ENCODE peak calls at places on chromosomes 5 and 9, in eight cellular contexts. D, G, I, F, V, C, K and L are unnamed samples.

GRCh38 chr9:121197135-121197534 is 4.5 kb downstream of the RAB14 start:
- DNase-seq in G (no peak), K (no peak), D (peak), C (no peak), F (no peak), I (no peak), V (no peak), L (no peak)

GRCh38 chr5:50958852-50959457 is 292.5 kb downstream of the PARP8 start:
- DNase-seq in V (no peak), C (no peak), D (peak), K (peak), G (peak), F (no peak), I (no peak), L (no peak)

GRCh38 chr5:34656700-34657549 is 797 bp downstream of the RAI14 start:
- DNase-seq in I (peak), K (no peak), D (peak), G (no peak), V (peak), F (peak), C (peak), L (peak)

GRCh38 chr9:6598249-6598725 is 47.2 kb downstream of the GLDC start:
- DNase-seq in I (no peak), D (no peak), K (no peak), G (no peak), F (no peak), C (no peak), V (no peak), L (no peak)

GRCh38 chr5:139417214-139417613 is 13.3 kb upstream of the SPATA24 start:
- DNase-seq in F (no peak), G (no peak), C (peak), V (no peak), K (no peak), D (no peak), I (no peak), L (peak)

GRCh38 chr5:34500236-34500836 is 155.8 kb upstream of the RAI14 start:
- DNase-seq in F (no peak), K (peak), D (no peak), C (no peak), G (no peak), V (no peak), I (no peak), L (no peak)

GRCh38 chr5:135266975-135267374 is 132.1 kb downstream of the MACROH2A1 start:
- DNase-seq in D (no peak), I (no peak), G (no peak), K (no peak), V (no peak), C (no peak), F (no peak), L (no peak)

GRCh38 chr9:27059907-27060306 is 49.1 kb upstream of the TEK start:
- DNase-seq in G (no peak), V (no peak), C (no peak), F (no peak), K (no peak), I (no peak), D (no peak), L (no peak)

GRCh38 chr5:160846642-160847041 is 5.4 kb downstream of the ATP10B start:
- DNase-seq in V (no peak), F (no peak), C (no peak), D (no peak), K (no peak), I (no peak), G (no peak), L (no peak)

GRCh38 chr9:113909421-113909820 is 33.3 kb downstream of the ZNF618 start:
- DNase-seq in C (no peak), V (no peak), D (no peak), G (no peak), I (no peak), F (no peak), K (no peak), L (no peak)

GRCh38 chr9:92639124-92639523 is 30.8 kb downstream of the IPPK start:
- DNase-seq in I (no peak), K (no peak), G (no peak), C (no peak), F (peak), D (no peak), V (no peak), L (no peak)

GRCh38 chr5:138038826-138039225 is 5.9 kb upstream of the FAM13B start:
- DNase-seq in C (no peak), K (no peak), F (no peak), G (no peak), D (no peak), V (no peak), I (no peak), L (no peak)

GRCh38 chr9:34589656-34590375 is at the start of gene CNTFR:
- DNase-seq in F (no peak), G (no peak), I (no peak), D (no peak), K (no peak), V (no peak), C (peak), L (peak)

GRCh38 chr9:114612272-114612923 is 1.3 kb downstream of the TMEM268 start:
- DNase-seq in V (no peak), F (no peak), G (no peak), I (no peak), C (peak), K (no peak), D (no peak), L (peak)

GRCh38 chr5:143177263-143177994 is 226.1 kb downstream of the NR3C1 start:
- DNase-seq in C (no peak), V (no peak), D (peak), K (no peak), G (no peak), I (no peak), F (peak), L (no peak)

GRCh38 chr5:163410505-163410904 is 26.9 kb upstream of the CCNG1 start:
- DNase-seq in V (no peak), G (no peak), C (no peak), F (no peak), K (no peak), D (no peak), I (no peak), L (no peak)

GRCh38 chr9:134942421-134943119 is 24.9 kb upstream of the FCN1 start:
- DNase-seq in K (no peak), D (no peak), G (no peak), I (no peak), V (no peak), F (no peak), C (no peak), L (no peak)

GRCh38 chr5:149129181-149129580 is 12.1 kb upstream of the ABLIM3 start:
- DNase-seq in K (no peak), F (no peak), G (no peak), V (no peak), I (no peak), C (no peak), D (no peak), L (no peak)

GRCh38 chr9:134171316-134172197 is 7.2 kb upstream of the RNU6ATAC start:
- DNase-seq in I (no peak), G (peak), V (no peak), K (no peak), D (no peak), F (no peak), C (no peak), L (peak)

GRCh38 chr5:145830594-145830993 is 4.5 kb downstream of the PRELID2 start:
- DNase-seq in V (no peak), D (no peak), F (no peak), I (no peak), G (no peak), C (no peak), K (peak), L (no peak)

GRCh38 chr9:78566948-78567675 is 270.2 kb downstream of the PSAT1 start:
- DNase-seq in F (no peak), K (no peak), V (no peak), G (no peak), D (no peak), I (no peak), C (no peak), L (no peak)

DNA sequence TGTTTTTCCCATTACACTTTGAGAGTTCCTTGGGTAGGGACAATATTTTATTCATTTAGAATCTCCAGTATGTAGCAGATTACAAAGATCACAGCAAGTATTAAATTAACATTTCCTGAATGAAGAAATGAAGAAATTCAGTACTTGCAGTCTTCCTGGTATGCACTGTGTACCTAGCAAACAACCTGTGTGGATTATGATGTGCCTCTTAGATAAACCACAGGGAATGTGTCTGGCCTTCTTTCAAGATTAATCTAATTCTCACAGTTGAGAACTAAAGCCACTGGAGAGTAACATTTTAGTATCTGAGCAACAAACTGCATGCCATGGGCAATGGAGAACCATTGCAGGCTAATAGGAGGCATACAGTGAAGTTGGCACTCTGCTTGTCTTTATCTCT is 199.4 kb downstream of the AP3B1 start:
- DNase-seq in F (no peak), I (no peak), G (no peak), C (no peak), D (no peak), K (no peak), V (no peak), L (no peak)
- H3K4me3 ChIP-seq in F (no peak), I (no peak), G (no peak), C (no peak), D (no peak), K (no peak), V (no peak), L (no peak)

DNA sequence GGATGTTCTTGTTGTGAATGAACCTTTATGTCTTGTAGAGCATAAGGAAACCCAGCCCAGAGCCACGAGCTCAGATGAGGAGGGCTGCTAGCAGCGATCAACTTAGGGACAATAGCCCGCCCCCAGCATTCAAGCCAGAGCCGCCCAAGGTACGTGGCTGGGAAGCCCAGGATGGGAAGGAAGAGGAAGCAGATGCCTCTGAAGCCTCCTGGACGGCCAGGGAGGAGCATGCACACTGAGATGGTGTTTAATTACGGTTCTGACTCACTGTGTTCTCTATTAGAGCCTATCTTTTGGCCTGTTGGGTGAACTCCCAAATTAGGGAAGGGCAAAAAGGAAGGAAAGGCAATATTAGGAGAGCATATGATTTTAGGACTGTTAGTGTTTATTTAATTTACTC is 75.3 kb downstream of the TJP2 start:
- DNase-seq in F (no peak), I (no peak), G (no peak), C (no peak), K (no peak), D (no peak), V (no peak), L (no peak)
- TF ChIP-seq EP300 in F (no peak), I (no peak), G (no peak), C (no peak), K (no peak), D (no peak), V (no peak), L (no peak)

DNA sequence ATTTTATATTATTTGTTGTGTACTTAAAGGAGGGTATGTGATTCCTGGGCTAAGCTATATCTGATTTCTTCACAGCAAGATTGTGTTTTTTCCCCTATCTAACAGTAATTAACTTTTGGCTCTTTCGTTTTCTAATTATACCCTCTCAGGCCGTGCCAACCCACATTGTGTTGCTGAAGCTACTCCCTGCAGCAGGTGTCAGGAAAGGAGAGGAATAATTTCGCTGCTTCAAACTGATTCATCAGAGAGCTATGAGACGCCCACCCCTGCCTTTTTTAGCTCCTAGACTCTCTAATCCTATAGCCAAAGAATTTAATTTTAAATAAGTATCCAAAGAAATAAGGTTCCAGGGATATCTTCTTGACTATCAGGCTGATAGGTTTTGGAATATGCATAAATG is 3.8 kb downstream of the CAVIN4 start:
- DNase-seq in K (no peak), G (no peak), D (no peak), C (no peak), F (no peak), V (no peak), I (no peak), L (no peak)
- H3K4me3 ChIP-seq in K (no peak), G (no peak), D (no peak), C (no peak), F (no peak), V (no peak), I (no peak), L (no peak)

GRCh38 chr9:110076894-110077725 is 130.8 kb downstream of the C9orf152 start:
- DNase-seq in D (no peak), G (no peak), V (no peak), K (no peak), C (no peak), F (no peak), I (no peak), L (no peak)

GRCh38 chr9:110078626-110079025 is 129.3 kb downstream of the C9orf152 start:
- DNase-seq in C (no peak), D (no peak), F (no peak), V (no peak), K (no peak), G (no peak), I (no peak), L (no peak)

GRCh38 chr9:110077926-110078325 is 130.0 kb downstream of the C9orf152 start:
- DNase-seq in G (no peak), F (no peak), D (no peak), V (no peak), K (no peak), I (no peak), C (no peak), L (no peak)

GRCh38 chr9:110083866-110084265 is 124.1 kb downstream of the C9orf152 start:
- DNase-seq in I (no peak), G (no peak), D (no peak), C (no peak), V (no peak), K (no peak), F (no peak), L (no peak)

GRCh38 chr9:110081395-110081794 is 126.6 kb downstream of the C9orf152 start:
- DNase-seq in F (no peak), I (no peak), G (no peak), V (no peak), D (no peak), K (no peak), C (no peak), L (no peak)
- TF ChIP-seq EP300 in F (no peak), I (no peak), G (no peak), V (no peak), D (no peak), K (no peak), C (no peak), L (no peak)

GRCh38 chr5:152094076-152094475 is 169.4 kb upstream of the GLRA1 start:
- DNase-seq in V (no peak), F (no peak), I (no peak), D (no peak), C (no peak), G (no peak), K (no peak), L (no peak)
- H3K4me3 ChIP-seq in V (no peak), F (no peak), I (no peak), D (no peak), C (no peak), G (no peak), K (no peak), L (no peak)

GRCh38 chr5:150457562-150458240 is 8.2 kb upstream of the RPS14 start:
- DNase-seq in I (no peak), C (peak), F (no peak), G (no peak), K (no peak), V (no peak), D (no peak), L (no peak)
- TF ChIP-seq EP300 in I (no peak), C (no peak), F (no peak), G (no peak), K (no peak), V (no peak), D (no peak), L (no peak)

GRCh38 chr9:137188490-137189296 is at the start of the genes ANAPC2 and SSNA1:
- DNase-seq in G (peak), K (peak), I (peak), V (peak), F (peak), C (peak), D (peak), L (peak)

GRCh38 chr9:137188086-137188489 is 272 bp downstream of the ANAPC2 start:
- DNase-seq in D (no peak), I (no peak), F (no peak), C (no peak), K (no peak), V (no peak), G (no peak), L (no peak)

GRCh38 chr9:137190315-137190853 is 1.9 kb downstream of the SSNA1 start:
- DNase-seq in D (no peak), K (no peak), C (no peak), G (no peak), V (no peak), F (peak), I (no peak), L (no peak)

GRCh38 chr9:137191245-137191644 is 2.8 kb downstream of the SSNA1 start:
- DNase-seq in I (no peak), D (no peak), K (no peak), G (no peak), F (no peak), C (no peak), V (no peak), L (no peak)

GRCh38 chr9:137189297-137190295 is 1.1 kb downstream of the SSNA1 start:
- DNase-seq in I (no peak), F (peak), V (no peak), D (no peak), C (no peak), G (no peak), K (no peak), L (no peak)
- H3K4me3 ChIP-seq in I (peak), F (peak), V (peak), D (peak), C (peak), G (peak), K (peak), L (peak)

GRCh38 chr9:89278551-89278950 is 32.4 kb upstream of the CKS2 start:
- DNase-seq in I (no peak), F (no peak), D (no peak), V (no peak), K (no peak), G (no peak), C (no peak), L (no peak)
- TF ChIP-seq EP300 in I (no peak), F (no peak), D (no peak), V (no peak), K (no peak), G (no peak), C (no peak), L (no peak)

GRCh38 chr9:712643-713042 is 128.9 kb upstream of the DMRT1 start:
- DNase-seq in V (no peak), G (no peak), C (no peak), I (no peak), F (no peak), D (no peak), K (no peak), L (no peak)
- H3K4me3 ChIP-seq in V (no peak), G (no peak), C (no peak), I (no peak), F (no peak), D (no peak), K (peak), L (no peak)